ENCODE peak calls at places on chromosomes 6 and 20, in four cellular contexts. Y is psoas muscle, Q is OCI-LY7, X is fibroblast of the aortic adventitia. I is an unnamed sample.

GRCh38 chr6:6803180-6803978 is 214.9 kb downstream of the LY86 start:
- DNase-seq in Y (no peak), Q (peak), X (no peak), I (peak)

GRCh38 chr6:29632789-29633531 is at the start of gene GABBR1:
- DNase-seq in Y (peak), Q (peak), X (peak), I (peak)

GRCh38 chr6:104449918-104450317 is 409.8 kb downstream of the HACE1 start:
- DNase-seq in Y (no peak), Q (no peak), X (no peak), I (no peak)

GRCh38 chr6:107495196-107495643 is 5.3 kb downstream of the SOBP start:
- DNase-seq in Y (no peak), Q (peak), X (peak), I (no peak)

GRCh38 chr6:144248470-144249301 is 36.4 kb upstream of the UTRN start:
- DNase-seq in Y (no peak), Q (no peak), X (peak), I (no peak)

GRCh38 chr20:57395111-57395959 is 4.1 kb downstream of the RBM38 start:
- DNase-seq in Y (peak), Q (no peak), X (peak), I (no peak)

GRCh38 chr6:29926081-29926794 is 16.1 kb upstream of the HLA-A start:
- DNase-seq in Y (peak), Q (no peak), X (peak), I (no peak)

GRCh38 chr6:6927437-6928361 is 180.1 kb upstream of the RREB1 start:
- DNase-seq in Y (peak), Q (no peak), X (no peak), I (peak)

GRCh38 chr20:35039146-35039545 is 53.5 kb downstream of the TRPC4AP start:
- DNase-seq in Y (no peak), Q (no peak), X (no peak), I (no peak)

GRCh38 chr6:150905769-150906168 is 40.3 kb downstream of the MTHFD1L start:
- DNase-seq in Y (no peak), Q (no peak), X (no peak), I (no peak)

GRCh38 chr6:159466934-159467333 is 226.1 kb downstream of the SOD2 start:
- DNase-seq in Y (no peak), Q (peak), X (no peak), I (no peak)

GRCh38 chr6:48109902-48110301 is 1.1 kb downstream of the PTCHD4 start:
- DNase-seq in Y (no peak), Q (no peak), X (peak), I (no peak)

GRCh38 chr6:89630488-89630887 is 8.1 kb downstream of the LYRM2 start:
- DNase-seq in Y (no peak), Q (no peak), X (no peak), I (no peak)

GRCh38 chr20:1225729-1226313 is at the start of gene RAD21L1:
- DNase-seq in Y (peak), Q (peak), X (peak), I (peak)

GRCh38 chr20:49595346-49595745 is 27.4 kb upstream of the PTGIS start:
- DNase-seq in Y (no peak), Q (no peak), X (no peak), I (no peak)

GRCh38 chr20:38173237-38174156 is 8.4 kb upstream of the TGM2 start:
- DNase-seq in Y (peak), Q (no peak), X (peak), I (no peak)

GRCh38 chr20:58268421-58268821 is 40.0 kb upstream of the ANKRD60 start:
- DNase-seq in Y (no peak), Q (no peak), X (no peak), I (no peak)

GRCh38 chr20:59830107-59831023 is 103.1 kb downstream of the SYCP2 start:
- DNase-seq in Y (no peak), Q (no peak), X (no peak), I (no peak)

GRCh38 chr6:36024154-36024760 is at the start of gene SLC26A8:
- DNase-seq in Y (no peak), Q (no peak), X (no peak), I (no peak)

GRCh38 chr6:36027501-36028087 is at the start of gene MAPK14:
- DNase-seq in Y (peak), Q (peak), X (peak), I (peak)

GRCh38 chr6:36028088-36028886 is 679 bp downstream of the MAPK14 start:
- DNase-seq in Y (peak), Q (peak), X (peak), I (peak)

GRCh38 chr6:36025932-36026327 is 1.5 kb upstream of the SLC26A8 start:
- DNase-seq in Y (no peak), Q (no peak), X (peak), I (no peak)

GRCh38 chr6:36025260-36025931 is 955 bp upstream of the SLC26A8 start:
- DNase-seq in Y (no peak), Q (no peak), X (peak), I (no peak)
- TF ChIP-seq CTCF in Y (no peak), Q (no peak), X (no peak), I (no peak)

DNA sequence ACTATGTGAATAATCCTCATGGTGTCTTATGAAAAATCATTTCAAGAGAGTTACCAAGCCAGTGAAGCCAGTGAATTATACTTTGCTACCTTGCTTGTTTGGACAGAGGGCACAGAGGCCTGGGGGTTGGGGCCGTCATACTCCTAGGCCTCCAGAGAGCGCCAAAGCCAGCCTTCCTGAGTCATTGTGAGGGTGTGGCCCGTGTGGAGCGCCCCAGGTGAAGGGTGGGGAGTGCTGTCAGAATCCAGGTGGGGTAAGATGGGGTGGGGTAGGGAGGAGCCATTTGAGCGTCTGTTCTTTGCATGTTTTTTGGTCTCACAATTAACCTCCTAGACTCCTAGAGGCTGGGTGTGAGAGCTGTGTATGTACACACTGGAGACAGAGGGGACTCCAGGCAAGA is 71.1 kb downstream of the PERP start:
- DNase-seq in Y (no peak), Q (no peak), X (no peak), I (no peak)
- TF ChIP-seq CTCF in Y (no peak), Q (no peak), X (no peak), I (no peak)

GRCh38 chr6:16496210-16496609 is 257.8 kb downstream of the GMPR start:
- DNase-seq in Y (no peak), Q (no peak), X (no peak), I (no peak)
- TF ChIP-seq CTCF in Y (no peak), Q (no peak), X (no peak), I (no peak)

GRCh38 chr20:40715491-40715890 is 26.5 kb upstream of the MAFB start:
- DNase-seq in Y (no peak), Q (no peak), X (no peak), I (no peak)
- TF ChIP-seq CTCF in Y (no peak), Q (no peak), X (no peak), I (no peak)

GRCh38 chr6:13926378-13926777 is 1.6 kb downstream of the RNF182 start:
- DNase-seq in Y (no peak), Q (no peak), X (no peak), I (no peak)

GRCh38 chr6:13924146-13924948 is 405 bp upstream of the RNF182 start:
- DNase-seq in Y (peak), Q (no peak), X (peak), I (no peak)

GRCh38 chr6:13929196-13929595 is 4.4 kb downstream of the RNF182 start:
- DNase-seq in Y (no peak), Q (no peak), X (no peak), I (no peak)

GRCh38 chr6:13924949-13925881 is at the start of gene RNF182:
- DNase-seq in Y (no peak), Q (no peak), X (no peak), I (no peak)

GRCh38 chr6:13927203-13927602 is 2.5 kb downstream of the RNF182 start:
- DNase-seq in Y (no peak), Q (no peak), X (no peak), I (no peak)
- TF ChIP-seq CTCF in Y (no peak), Q (peak), X (no peak), I (no peak)

GRCh38 chr6:1856381-1856780 is 246.7 kb downstream of the FOXC1 start:
- DNase-seq in Y (no peak), Q (peak), X (no peak), I (no peak)
- TF ChIP-seq CTCF in Y (no peak), Q (peak), X (no peak), I (no peak)

GRCh38 chr6:24908555-24908954 is 27.2 kb downstream of the RIPOR2 start:
- DNase-seq in Y (no peak), Q (no peak), X (no peak), I (no peak)

GRCh38 chr6:24911983-24912382 is 23.8 kb downstream of the RIPOR2 start:
- DNase-seq in Y (no peak), Q (no peak), X (no peak), I (no peak)

GRCh38 chr6:24910850-24911712 is 24.7 kb downstream of the RIPOR2 start:
- DNase-seq in Y (peak), Q (peak), X (peak), I (no peak)

GRCh38 chr6:24909281-24910216 is 26.2 kb downstream of the RIPOR2 start:
- DNase-seq in Y (no peak), Q (peak), X (no peak), I (no peak)

GRCh38 chr6:24910331-24910849 is 25.4 kb downstream of the RIPOR2 start:
- DNase-seq in Y (no peak), Q (peak), X (no peak), I (no peak)
- TF ChIP-seq CTCF in Y (peak), Q (peak), X (no peak), I (no peak)

DNA sequence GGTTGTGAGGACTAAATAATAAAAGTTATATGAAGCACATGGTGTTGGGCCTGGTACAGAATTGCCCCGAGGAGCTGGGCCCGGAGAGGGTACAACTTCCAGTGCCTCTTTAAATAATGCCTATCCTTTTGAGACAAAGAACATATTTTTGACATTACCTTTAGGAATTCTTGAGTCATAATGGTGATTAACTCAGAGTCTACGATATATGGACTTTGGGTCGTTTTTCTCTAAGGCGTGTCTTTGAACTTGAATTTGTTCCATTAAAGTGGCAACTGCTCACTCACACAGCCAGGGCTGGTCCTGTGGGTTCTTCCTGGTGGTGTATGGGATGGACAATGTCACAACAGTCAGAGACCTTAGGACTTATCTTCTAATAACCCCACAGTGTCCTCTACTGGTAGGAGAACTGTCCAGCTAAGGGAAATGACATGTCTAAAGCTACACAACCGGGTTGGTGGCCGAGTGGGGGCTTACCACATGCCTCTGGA is 106.5 kb downstream of the CDC5L start:
- DNase-seq in Y (no peak), Q (no peak), X (peak), I (no peak)
- TF ChIP-seq CTCF in Y (peak), Q (peak), X (no peak), I (no peak)

I was measured in CD14-positive monocyte.